ENCODE peak calls at places on chromosomes 2 and 18, in five cellular contexts. J is trophoblast cell, Y is IMR-90, T is H1, M is mesenchymal stem cell. X is an unnamed sample.
A peak's percentile ranks its signal among the peaks of the same experiment; 100 is the strongest.

GRCh38 chr2:119010336-119010735 is 68.3 kb downstream of the MARCO start:
- DNase-seq in M (no peak), Y (no peak), J (no peak), T (no peak), X (no peak)

GRCh38 chr2:109427661-109428091 is 186.1 kb downstream of the SEPTIN10 start:
- DNase-seq in Y (no peak), J (peak; percentile 91), T (no peak), M (no peak), X (no peak)

GRCh38 chr18:23585007-23585871 is 1.1 kb downstream of the NPC1 start:
- DNase-seq in J (peak; percentile 12), T (no peak), Y (no peak), M (peak; percentile 74), X (no peak)

GRCh38 chr18:22914633-22915032 is 18.5 kb upstream of the RBBP8 start:
- DNase-seq in Y (no peak), T (no peak), M (no peak), J (no peak), X (no peak)

GRCh38 chr18:48983793-48984437 is 33.1 kb upstream of the SMAD7 start:
- DNase-seq in Y (peak; percentile 18), M (peak; percentile 37), T (no peak), J (no peak), X (no peak)

GRCh38 chr18:25830787-25831186 is 259.6 kb downstream of the SS18 start:
- DNase-seq in J (peak; percentile 98), T (no peak), M (peak; percentile 79), Y (peak; percentile 82), X (no peak)

GRCh38 chr2:154455201-154455600 is 243.3 kb upstream of the KCNJ3 start:
- DNase-seq in J (no peak), Y (no peak), M (no peak), T (no peak), X (no peak)

GRCh38 chr2:69280796-69281412 is 106.1 kb downstream of the GFPT1 start:
- DNase-seq in Y (no peak), M (no peak), J (no peak), T (no peak), X (no peak)

GRCh38 chr2:73254343-73255006 is 20.4 kb downstream of the CCT7 start:
- DNase-seq in J (peak; percentile 72), Y (no peak), M (no peak), T (no peak), X (no peak)

GRCh38 chr18:34738173-34738894 is 28.2 kb downstream of the DTNA start:
- DNase-seq in J (peak; percentile 61), Y (no peak), T (no peak), M (peak; percentile 37), X (peak; percentile 20)

GRCh38 chr2:46837112-46837454 is 78.5 kb downstream of the MCFD2 start:
- DNase-seq in M (no peak), Y (no peak), T (no peak), J (no peak), X (no peak)

GRCh38 chr2:237012577-237013237 is 73.0 kb upstream of the COPS8 start:
- DNase-seq in T (no peak), M (peak; percentile 58), Y (peak; percentile 77), J (peak; percentile 15), X (no peak)

GRCh38 chr2:147440694-147441093 is 404.1 kb upstream of the ACVR2A start:
- DNase-seq in M (no peak), J (no peak), Y (no peak), T (no peak), X (peak; percentile 27)

GRCh38 chr2:78980871-78981270 is 44.6 kb upstream of the REG3G start:
- DNase-seq in T (no peak), Y (no peak), J (no peak), M (no peak), X (no peak)

GRCh38 chr2:85240055-85240454 is 87.7 kb downstream of the TGOLN2 start:
- DNase-seq in Y (no peak), T (no peak), M (no peak), J (no peak), X (no peak)

GRCh38 chr2:8107162-8107561 is 574.7 kb upstream of the ID2 start:
- DNase-seq in Y (no peak), J (no peak), M (no peak), T (no peak), X (no peak)

GRCh38 chr2:238979636-238980035 is 131.8 kb downstream of the TWIST2 start:
- DNase-seq in J (no peak), T (no peak), M (no peak), Y (peak; percentile 14), X (no peak)

GRCh38 chr2:187654535-187654934 is 100.3 kb upstream of the TFPI start:
- DNase-seq in T (no peak), J (no peak), M (no peak), Y (no peak), X (no peak)

GRCh38 chr2:63544017-63544627 is 44.2 kb downstream of the WDPCP start:
- DNase-seq in Y (peak; percentile 2), M (peak; percentile 6), T (no peak), J (no peak), X (no peak)

GRCh38 chr18:58862404-58862803 is 2.3 kb upstream of the ZNF532 start:
- DNase-seq in M (no peak), J (no peak), T (no peak), Y (no peak), X (no peak)
- H3K4me3 ChIP-seq in M (no peak overlapping the region), J (no peak overlapping the region), T (peak overlapping the region; percentile 48), Y (no peak overlapping the region), X (peak overlapping the region; percentile 67)

GRCh38 chr2:216909541-216910175 is 49.8 kb upstream of the TNP1 start:
- DNase-seq in T (no peak), M (no peak), Y (no peak), J (no peak), X (no peak)

GRCh38 chr2:216914491-216914890 is 54.6 kb upstream of the TNP1 start:
- DNase-seq in J (no peak), T (no peak), Y (no peak), M (no peak), X (peak; percentile 80)

GRCh38 chr2:216915548-216916128 is 55.8 kb upstream of the TNP1 start:
- DNase-seq in J (no peak), T (no peak), M (no peak), Y (no peak), X (no peak)

GRCh38 chr2:216911008-216911407 is 51.1 kb upstream of the TNP1 start:
- DNase-seq in T (no peak), Y (no peak), M (no peak), J (no peak), X (no peak)

DNA sequence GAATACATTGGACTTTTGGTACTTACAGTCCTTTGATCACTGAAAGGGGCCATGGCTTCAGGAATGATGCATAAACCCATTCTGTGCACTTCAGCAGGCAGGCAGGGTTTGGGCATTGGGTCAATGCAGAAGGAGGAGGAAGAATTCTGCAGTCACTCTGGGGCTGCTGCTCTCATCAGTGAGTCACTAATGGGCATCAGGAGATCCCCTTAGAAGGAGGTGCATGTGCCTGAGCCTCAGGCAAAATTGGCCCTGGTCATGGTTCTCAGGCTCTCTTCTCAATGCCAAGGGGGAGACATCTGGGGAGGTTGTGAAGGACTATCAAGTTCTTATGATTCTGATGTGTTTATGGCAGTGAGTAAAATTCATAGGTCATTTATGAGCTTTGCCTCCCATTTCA is 52.0 kb upstream of the TNP1 start:
- DNase-seq in J (no peak), M (peak; percentile 7), T (no peak), Y (peak; percentile 66), X (no peak)
- H3K14ac ChIP-seq in J (no peak overlapping the region), M (no peak overlapping the region), T (no peak overlapping the region), Y (no peak overlapping the region), X (no peak overlapping the region)

DNA sequence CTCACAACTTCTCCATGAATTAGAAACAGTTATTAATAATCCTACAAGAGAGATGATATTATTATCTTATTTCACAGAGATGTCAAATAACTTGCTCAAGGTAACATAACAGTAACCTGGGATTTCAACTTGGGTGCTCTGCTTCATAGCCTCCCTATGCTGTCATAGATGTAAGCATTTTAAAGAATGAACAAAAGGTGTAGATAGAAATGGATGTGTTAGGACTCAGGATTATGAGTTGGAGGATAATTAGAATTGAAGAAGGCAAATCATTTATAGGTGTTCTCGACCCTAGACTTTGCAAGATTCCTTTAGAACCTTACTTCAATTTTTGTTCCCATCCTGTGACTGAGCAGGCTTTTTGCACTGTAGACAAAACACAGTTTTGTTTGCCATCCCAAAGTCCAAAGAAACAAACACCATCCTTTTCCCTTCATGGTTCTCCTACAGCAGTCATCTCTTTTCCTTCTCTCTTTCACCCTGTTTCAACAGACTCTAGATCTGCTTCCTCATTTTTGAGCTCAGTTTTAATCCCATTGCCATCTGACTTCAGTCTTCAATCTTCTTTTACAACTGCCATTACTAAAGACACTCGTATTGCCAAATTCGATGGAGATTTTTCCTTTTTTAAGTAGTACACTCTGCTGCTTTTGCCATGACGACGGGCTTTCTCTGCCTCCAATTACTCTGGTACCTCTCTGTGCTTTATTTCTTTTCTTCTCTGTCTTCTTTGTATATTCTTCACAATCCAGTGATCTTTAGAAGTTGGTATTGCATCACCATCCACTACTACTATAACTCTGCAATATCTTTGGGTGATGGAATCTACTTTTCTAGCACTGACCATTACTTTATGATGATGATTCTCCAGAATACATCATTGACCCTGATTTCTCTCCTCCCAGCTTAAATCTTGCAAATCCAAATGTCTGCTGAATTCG is 4.5 kb downstream of the HNMT start:
- DNase-seq in M (no peak), J (no peak), Y (no peak), T (no peak), X (no peak)
- H3K4me3 ChIP-seq in M (no peak overlapping the region), J (no peak overlapping the region), Y (no peak overlapping the region), T (no peak overlapping the region), X (no peak overlapping the region)

GRCh38 chr2:113724010-113724409 is 32.4 kb downstream of the SLC35F5 start:
- DNase-seq in M (no peak), J (no peak), T (no peak), Y (no peak), X (no peak)
- H3K14ac ChIP-seq in M (no peak overlapping the region), J (no peak overlapping the region), T (no peak overlapping the region), Y (no peak overlapping the region), X (no peak overlapping the region)

DNA sequence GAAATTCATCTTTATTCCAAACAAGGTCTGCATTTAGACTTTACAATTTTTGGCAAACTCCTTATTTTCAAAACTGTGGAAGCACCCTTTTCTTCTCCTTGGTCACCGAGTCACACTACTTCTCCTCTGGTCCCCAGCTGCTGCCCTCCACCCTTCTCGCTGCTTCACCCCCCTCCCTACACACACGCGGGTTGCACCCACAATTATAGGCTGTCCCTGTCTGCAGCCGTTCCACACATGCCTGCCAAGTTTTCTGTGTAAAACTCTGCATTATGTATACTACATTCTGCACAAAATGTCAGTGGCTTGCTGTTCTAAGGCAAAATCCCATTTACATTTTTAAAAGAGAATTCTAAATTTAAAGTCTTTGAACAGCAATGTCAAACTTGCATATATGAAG is 63.5 kb downstream of the PTPN2 start:
- DNase-seq in Y (no peak), T (no peak), J (no peak), M (no peak), X (no peak)
- H3K4me3 ChIP-seq in Y (no peak overlapping the region), T (no peak overlapping the region), J (no peak overlapping the region), M (no peak overlapping the region), X (no peak overlapping the region)